ENCODE peak calls at places on chromosomes 13 and 19, in ten cellular contexts. One of them, this sample, is unnamed.
A peak's percentile ranks its signal among the peaks of the same experiment; 100 is the strongest.

GRCh38 chr19:2497186-2497585 is 21.3 kb downstream of the GADD45B start:
- DNase-seq in A549: no peak
- DNase-seq in neuronal stem cell: no peak
- DNase-seq in AG04450: no peak
- DNase-seq in tibial artery: no peak
- DNase-seq in CD4-positive, alpha-beta memory T cell: no peak
- DNase-seq in mammary epithelial cell: no peak
- DNase-seq in IMR-90: no peak
- DNase-seq in breast epithelium: no peak
- DNase-seq in transverse colon: no peak
- DNase-seq in this sample: no peak

GRCh38 chr19:7848779-7849457 is 18.9 kb downstream of the EVI5L start:
- DNase-seq in CD4-positive, alpha-beta memory T cell: no peak
- DNase-seq in neuronal stem cell: no peak
- DNase-seq in mammary epithelial cell: no peak
- DNase-seq in AG04450: no peak
- DNase-seq in A549: no peak
- DNase-seq in transverse colon: peak; percentile 6
- DNase-seq in IMR-90: no peak
- DNase-seq in breast epithelium: no peak
- DNase-seq in tibial artery: no peak
- DNase-seq in this sample: no peak

GRCh38 chr13:27194895-27195764 is 23.5 kb upstream of the USP12 start:
- DNase-seq in mammary epithelial cell: peak; percentile 91
- DNase-seq in neuronal stem cell: peak; percentile 35
- DNase-seq in tibial artery: no peak
- DNase-seq in A549: peak; percentile 88
- DNase-seq in breast epithelium: no peak
- DNase-seq in AG04450: no peak
- DNase-seq in IMR-90: peak; percentile 95
- DNase-seq in transverse colon: no peak
- DNase-seq in CD4-positive, alpha-beta memory T cell: no peak
- DNase-seq in this sample: no peak

GRCh38 chr13:32530841-32531253 is 7.7 kb downstream of the N4BP2L2 start:
- DNase-seq in tibial artery: no peak
- DNase-seq in CD4-positive, alpha-beta memory T cell: no peak
- DNase-seq in IMR-90: peak; percentile 83
- DNase-seq in transverse colon: no peak
- DNase-seq in A549: no peak
- DNase-seq in breast epithelium: no peak
- DNase-seq in neuronal stem cell: no peak
- DNase-seq in mammary epithelial cell: peak; percentile 21
- DNase-seq in AG04450: peak; percentile 58
- DNase-seq in this sample: no peak

GRCh38 chr13:111558700-111559088 is 238.3 kb downstream of the TEX29 start:
- DNase-seq in IMR-90: no peak
- DNase-seq in CD4-positive, alpha-beta memory T cell: no peak
- DNase-seq in AG04450: no peak
- DNase-seq in transverse colon: no peak
- DNase-seq in neuronal stem cell: no peak
- DNase-seq in breast epithelium: no peak
- DNase-seq in mammary epithelial cell: no peak
- DNase-seq in A549: no peak
- DNase-seq in tibial artery: no peak
- DNase-seq in this sample: no peak

GRCh38 chr13:114022309-114022669 is 48.4 kb upstream of the C13orf46 start:
- DNase-seq in breast epithelium: no peak
- DNase-seq in A549: no peak
- DNase-seq in tibial artery: peak; percentile 23
- DNase-seq in transverse colon: no peak
- DNase-seq in IMR-90: no peak
- DNase-seq in AG04450: no peak
- DNase-seq in CD4-positive, alpha-beta memory T cell: no peak
- DNase-seq in neuronal stem cell: no peak
- DNase-seq in mammary epithelial cell: no peak
- DNase-seq in this sample: no peak

GRCh38 chr13:113110048-113110851 is 4.7 kb downstream of the F7 start:
- DNase-seq in CD4-positive, alpha-beta memory T cell: no peak
- DNase-seq in IMR-90: no peak
- DNase-seq in A549: no peak
- DNase-seq in transverse colon: no peak
- DNase-seq in mammary epithelial cell: no peak
- DNase-seq in AG04450: no peak
- DNase-seq in neuronal stem cell: no peak
- DNase-seq in breast epithelium: no peak
- DNase-seq in tibial artery: no peak
- DNase-seq in this sample: peak; percentile 43

GRCh38 chr13:28199089-28199488 is 60.7 kb downstream of the PAN3 start:
- DNase-seq in tibial artery: no peak
- DNase-seq in A549: no peak
- DNase-seq in IMR-90: no peak
- DNase-seq in AG04450: no peak
- DNase-seq in breast epithelium: no peak
- DNase-seq in CD4-positive, alpha-beta memory T cell: no peak
- DNase-seq in mammary epithelial cell: no peak
- DNase-seq in transverse colon: no peak
- DNase-seq in neuronal stem cell: no peak
- DNase-seq in this sample: no peak

GRCh38 chr19:17240855-17241399 is 4.8 kb downstream of the NR2F6 start:
- DNase-seq in neuronal stem cell: no peak
- DNase-seq in IMR-90: no peak
- DNase-seq in transverse colon: no peak
- DNase-seq in breast epithelium: no peak
- DNase-seq in tibial artery: no peak
- DNase-seq in CD4-positive, alpha-beta memory T cell: no peak
- DNase-seq in A549: no peak
- DNase-seq in mammary epithelial cell: no peak
- DNase-seq in AG04450: no peak
- DNase-seq in this sample: no peak
- H3K27ac ChIP-seq in neuronal stem cell: no peak overlapping the region
- H3K27ac ChIP-seq in IMR-90: no peak overlapping the region
- H3K27ac ChIP-seq in transverse colon: peak overlapping the region; percentile 93
- H3K27ac ChIP-seq in breast epithelium: peak overlapping the region; percentile 62
- H3K27ac ChIP-seq in tibial artery: peak overlapping the region; percentile 88
- H3K27ac ChIP-seq in CD4-positive, alpha-beta memory T cell: no peak overlapping the region
- H3K27ac ChIP-seq in A549: peak overlapping the region; percentile 96
- H3K27ac ChIP-seq in mammary epithelial cell: no peak overlapping the region
- H3K27ac ChIP-seq in AG04450: no peak overlapping the region
- H3K27ac ChIP-seq in this sample: peak overlapping the region; percentile 74

GRCh38 chr19:6736169-6736916 is 1.0 kb downstream of the GPR108 start:
- DNase-seq in tibial artery: peak; percentile 89
- DNase-seq in CD4-positive, alpha-beta memory T cell: peak; percentile 89
- DNase-seq in neuronal stem cell: peak; percentile 63
- DNase-seq in mammary epithelial cell: peak; percentile 92
- DNase-seq in A549: peak; percentile 87
- DNase-seq in transverse colon: peak; percentile 84
- DNase-seq in breast epithelium: peak; percentile 70
- DNase-seq in AG04450: peak; percentile 72
- DNase-seq in IMR-90: peak; percentile 87
- DNase-seq in this sample: peak; percentile 83

GRCh38 chr19:6737873-6738725 is 719 bp upstream of the GPR108 start:
- DNase-seq in breast epithelium: peak; percentile 97
- DNase-seq in AG04450: peak; percentile 51
- DNase-seq in CD4-positive, alpha-beta memory T cell: peak; percentile 84
- DNase-seq in A549: peak; percentile 84
- DNase-seq in mammary epithelial cell: peak; percentile 74
- DNase-seq in tibial artery: peak; percentile 92
- DNase-seq in transverse colon: peak; percentile 97
- DNase-seq in neuronal stem cell: peak; percentile 59
- DNase-seq in IMR-90: peak; percentile 80
- DNase-seq in this sample: peak; percentile 98

GRCh38 chr19:6736917-6737283 is 480 bp downstream of the GPR108 start:
- DNase-seq in mammary epithelial cell: no peak
- DNase-seq in IMR-90: no peak
- DNase-seq in CD4-positive, alpha-beta memory T cell: no peak
- DNase-seq in transverse colon: no peak
- DNase-seq in breast epithelium: no peak
- DNase-seq in AG04450: no peak
- DNase-seq in tibial artery: no peak
- DNase-seq in neuronal stem cell: no peak
- DNase-seq in A549: no peak
- DNase-seq in this sample: no peak

GRCh38 chr19:6738726-6739389 is 622 bp upstream of the TRIP10 start:
- DNase-seq in transverse colon: peak; percentile 75
- DNase-seq in IMR-90: peak; percentile 8
- DNase-seq in A549: no peak
- DNase-seq in mammary epithelial cell: peak; percentile 44
- DNase-seq in neuronal stem cell: no peak
- DNase-seq in CD4-positive, alpha-beta memory T cell: peak; percentile 61
- DNase-seq in tibial artery: peak; percentile 84
- DNase-seq in breast epithelium: no peak
- DNase-seq in AG04450: no peak
- DNase-seq in this sample: peak; percentile 74

DNA sequence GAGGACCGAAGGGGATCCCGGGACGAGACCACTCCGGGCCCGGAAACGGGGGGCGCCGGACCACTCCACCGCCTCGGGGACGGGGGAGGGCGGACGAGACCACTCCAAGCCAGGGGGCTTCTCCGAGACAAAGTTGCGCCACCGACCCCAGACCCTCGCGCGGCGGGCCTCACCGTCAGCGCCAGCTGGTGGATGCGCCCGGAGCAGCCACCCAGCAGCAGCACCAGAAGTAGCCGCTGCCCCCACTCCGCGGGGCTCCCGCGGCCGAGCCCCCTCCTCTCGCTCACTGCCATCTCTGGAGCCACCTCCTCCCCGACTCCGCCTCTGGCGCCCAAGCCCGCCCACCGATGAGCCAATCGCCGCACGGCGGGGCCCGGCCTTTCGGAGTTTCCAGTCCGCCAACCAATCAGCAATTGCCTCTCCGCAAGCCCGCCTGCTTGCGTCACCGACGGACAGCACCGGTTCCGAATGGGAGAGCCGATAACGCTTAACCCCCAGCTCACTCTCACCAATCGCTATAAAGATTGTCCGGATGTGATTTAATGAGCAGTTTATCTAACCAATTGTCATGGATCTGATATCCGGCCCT is at the start of gene GPR108:
- DNase-seq in transverse colon: peak; percentile 100
- DNase-seq in CD4-positive, alpha-beta memory T cell: peak; percentile 100
- DNase-seq in IMR-90: peak; percentile 100
- DNase-seq in tibial artery: peak; percentile 100
- DNase-seq in A549: peak; percentile 99
- DNase-seq in breast epithelium: peak; percentile 99
- DNase-seq in mammary epithelial cell: peak; percentile 100
- DNase-seq in AG04450: peak; percentile 100
- DNase-seq in neuronal stem cell: peak; percentile 100
- DNase-seq in this sample: peak; percentile 99
- H3K9me3 ChIP-seq in transverse colon: no peaks in the 10 kb centered on the region
- H3K9me3 ChIP-seq in CD4-positive, alpha-beta memory T cell: no peaks in the 10 kb centered on the region
- H3K9me3 ChIP-seq in IMR-90: no peaks in the 10 kb centered on the region
- H3K9me3 ChIP-seq in tibial artery: no peaks in the 10 kb centered on the region
- H3K9me3 ChIP-seq in A549: no peaks in the 10 kb centered on the region
- H3K9me3 ChIP-seq in breast epithelium: no peaks in the 10 kb centered on the region
- H3K9me3 ChIP-seq in mammary epithelial cell: no peaks in the 10 kb centered on the region
- H3K9me3 ChIP-seq in AG04450: no peaks in the 10 kb centered on the region
- H3K9me3 ChIP-seq in neuronal stem cell: no peaks in the 10 kb centered on the region
- H3K9me3 ChIP-seq in this sample: no peaks in the 10 kb centered on the region

DNA sequence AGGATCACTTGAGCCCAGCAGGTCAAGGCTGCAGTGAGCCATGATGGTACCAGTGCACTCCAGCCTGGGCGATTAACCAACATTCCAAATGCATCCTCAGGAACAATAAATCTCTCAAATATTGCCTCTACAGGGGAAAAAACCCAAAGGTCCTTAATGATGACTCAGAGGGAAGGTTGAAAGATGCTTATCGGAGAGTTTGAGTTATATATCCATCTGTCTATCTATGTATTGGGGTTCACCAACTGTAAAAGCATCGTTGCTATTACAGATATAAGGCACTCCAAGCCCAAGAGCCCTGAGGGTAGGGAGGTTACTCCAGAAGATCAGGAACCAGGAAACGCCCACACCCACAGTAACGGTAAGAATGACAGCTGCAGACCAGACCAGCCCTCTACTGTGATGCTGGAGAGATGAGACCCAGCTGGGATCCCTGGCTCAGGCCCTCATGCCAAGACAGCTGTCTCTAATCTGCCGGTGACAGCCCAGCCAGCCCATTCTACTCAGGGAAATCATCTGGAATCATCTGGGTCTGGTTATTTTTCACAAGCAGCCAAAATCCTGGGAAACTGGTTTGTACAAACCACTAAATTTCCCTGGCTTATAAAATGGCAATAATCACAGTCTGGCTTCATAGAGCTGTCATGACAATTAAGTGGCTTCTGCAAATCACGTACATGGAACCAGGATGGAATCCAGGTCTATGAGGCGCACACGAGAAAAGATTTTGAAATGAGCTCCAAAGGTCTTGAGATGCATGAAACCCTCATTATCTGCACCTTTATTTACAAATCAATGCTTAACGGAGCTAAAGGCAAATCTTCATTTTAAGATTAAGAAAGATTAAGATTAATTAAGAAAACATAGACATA is 23.8 kb downstream of the TEX101 start:
- DNase-seq in breast epithelium: no peak
- DNase-seq in IMR-90: peak; percentile 67
- DNase-seq in AG04450: peak; percentile 65
- DNase-seq in CD4-positive, alpha-beta memory T cell: peak; percentile 50
- DNase-seq in tibial artery: no peak
- DNase-seq in transverse colon: peak; percentile 45
- DNase-seq in mammary epithelial cell: peak; percentile 46
- DNase-seq in A549: peak; percentile 59
- DNase-seq in neuronal stem cell: no peak
- DNase-seq in this sample: peak; percentile 20
- H3K27ac ChIP-seq in breast epithelium: peak overlapping the region; percentile 0
- H3K27ac ChIP-seq in IMR-90: no peak overlapping the region
- H3K27ac ChIP-seq in AG04450: peak overlapping the region; percentile 21
- H3K27ac ChIP-seq in CD4-positive, alpha-beta memory T cell: peak overlapping the region; percentile 75
- H3K27ac ChIP-seq in tibial artery: no peak overlapping the region
- H3K27ac ChIP-seq in transverse colon: no peak overlapping the region
- H3K27ac ChIP-seq in mammary epithelial cell: no peak overlapping the region
- H3K27ac ChIP-seq in A549: peak overlapping the region; percentile 57
- H3K27ac ChIP-seq in neuronal stem cell: no peak overlapping the region
- H3K27ac ChIP-seq in this sample: peak overlapping the region; percentile 44

GRCh38 chr19:15613338-15613737 is 1.7 kb upstream of the CYP4F8 start:
- DNase-seq in A549: no peak
- DNase-seq in tibial artery: no peak
- DNase-seq in neuronal stem cell: no peak
- DNase-seq in breast epithelium: no peak
- DNase-seq in transverse colon: no peak
- DNase-seq in AG04450: no peak
- DNase-seq in mammary epithelial cell: no peak
- DNase-seq in CD4-positive, alpha-beta memory T cell: no peak
- DNase-seq in IMR-90: no peak
- DNase-seq in this sample: no peak

GRCh38 chr19:15615526-15615925 is 508 bp downstream of the CYP4F8 start:
- DNase-seq in tibial artery: no peak
- DNase-seq in A549: no peak
- DNase-seq in IMR-90: no peak
- DNase-seq in AG04450: no peak
- DNase-seq in neuronal stem cell: no peak
- DNase-seq in CD4-positive, alpha-beta memory T cell: no peak
- DNase-seq in transverse colon: no peak
- DNase-seq in breast epithelium: no peak
- DNase-seq in mammary epithelial cell: no peak
- DNase-seq in this sample: no peak

GRCh38 chr19:15609261-15609660 is 5.8 kb upstream of the CYP4F8 start:
- DNase-seq in neuronal stem cell: no peak
- DNase-seq in tibial artery: no peak
- DNase-seq in AG04450: no peak
- DNase-seq in A549: no peak
- DNase-seq in breast epithelium: no peak
- DNase-seq in mammary epithelial cell: no peak
- DNase-seq in CD4-positive, alpha-beta memory T cell: no peak
- DNase-seq in IMR-90: no peak
- DNase-seq in transverse colon: no peak
- DNase-seq in this sample: no peak

GRCh38 chr19:15614507-15615379 is at the start of gene CYP4F8:
- DNase-seq in neuronal stem cell: no peak
- DNase-seq in AG04450: no peak
- DNase-seq in IMR-90: no peak
- DNase-seq in CD4-positive, alpha-beta memory T cell: no peak
- DNase-seq in A549: no peak
- DNase-seq in mammary epithelial cell: no peak
- DNase-seq in tibial artery: no peak
- DNase-seq in breast epithelium: no peak
- DNase-seq in transverse colon: no peak
- DNase-seq in this sample: no peak

DNA sequence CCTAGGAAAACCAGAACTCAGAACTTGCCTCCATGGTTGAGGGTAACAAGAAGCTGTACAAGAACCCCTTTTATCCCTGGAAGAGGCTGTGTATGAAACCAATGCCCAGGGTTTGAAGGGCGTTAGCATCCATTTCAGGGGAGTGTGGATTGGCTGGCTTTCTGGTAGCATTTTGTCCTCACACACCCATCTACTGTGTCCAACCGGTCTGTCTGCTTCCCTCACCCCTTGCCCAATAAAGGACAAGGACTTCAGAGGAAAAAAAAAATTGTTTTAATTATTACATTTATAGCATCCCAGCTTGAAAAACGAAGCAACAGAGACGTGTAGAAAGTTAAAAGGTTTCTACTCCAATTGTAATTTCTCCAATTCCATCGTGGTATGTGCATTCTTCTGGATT is 2.7 kb upstream of the CYP4F8 start:
- DNase-seq in mammary epithelial cell: no peak
- DNase-seq in transverse colon: no peak
- DNase-seq in IMR-90: no peak
- DNase-seq in AG04450: no peak
- DNase-seq in breast epithelium: no peak
- DNase-seq in neuronal stem cell: no peak
- DNase-seq in tibial artery: no peak
- DNase-seq in A549: no peak
- DNase-seq in CD4-positive, alpha-beta memory T cell: no peak
- DNase-seq in this sample: no peak
- H3K9me3 ChIP-seq in mammary epithelial cell: no peaks in the 10 kb centered on the region
- H3K9me3 ChIP-seq in transverse colon: no peaks in the 10 kb centered on the region
- H3K9me3 ChIP-seq in IMR-90: peaks cover 11% of the 10 kb centered on the region
- H3K9me3 ChIP-seq in AG04450: peaks cover 8% of the 10 kb centered on the region
- H3K9me3 ChIP-seq in breast epithelium: no peaks in the 10 kb centered on the region
- H3K9me3 ChIP-seq in neuronal stem cell: peaks cover 36% of the 10 kb centered on the region
- H3K9me3 ChIP-seq in tibial artery: no peaks in the 10 kb centered on the region
- H3K9me3 ChIP-seq in A549: no peaks in the 10 kb centered on the region
- H3K9me3 ChIP-seq in CD4-positive, alpha-beta memory T cell: no peaks in the 10 kb centered on the region
- H3K9me3 ChIP-seq in this sample: no peaks in the 10 kb centered on the region

This sample was measured in Peyer's patch.